ENCODE peak calls at places on chromosomes 7 and 10, in nine cellular contexts. B, D, A, W, R, U, K, C and I are unnamed samples.
A peak's percentile ranks its signal among the peaks of the same experiment; 100 is the strongest.

GRCh38 chr10:114262478-114262877 is 23.4 kb downstream of the VWA2 start:
- DNase-seq in U (no peak), W (no peak), D (no peak), K (no peak), A (no peak), B (no peak), C (no peak), R (no peak), I (no peak)

GRCh38 chr10:13816195-13816926 is 229.6 kb downstream of the PRPF18 start:
- DNase-seq in W (peak; percentile 99), C (no peak), K (no peak), R (no peak), U (peak; percentile 57), A (no peak), D (peak; percentile 79), B (no peak), I (no peak)

GRCh38 chr10:70481831-70482530 is 3.4 kb downstream of the PALD1 start:
- DNase-seq in D (peak; percentile 72), B (no peak), U (no peak), A (no peak), R (no peak), C (no peak), W (peak; percentile 26), K (peak; percentile 67), I (peak; percentile 34)

GRCh38 chr10:95550073-95550672 is 11.0 kb downstream of the SORBS1 start:
- DNase-seq in W (no peak), R (no peak), K (no peak), D (no peak), A (no peak), C (no peak), U (no peak), B (no peak), I (no peak)

GRCh38 chr7:117385340-117386124 is 41.8 kb downstream of the ASZ1 start:
- DNase-seq in U (no peak), A (no peak), D (no peak), C (peak; percentile 24), K (no peak), B (no peak), W (peak; percentile 53), R (no peak), I (no peak)

GRCh38 chr10:5510281-5511072 is 11.1 kb upstream of the CALML5 start:
- DNase-seq in A (no peak), K (no peak), B (no peak), D (no peak), R (no peak), C (no peak), U (no peak), W (peak; percentile 17), I (no peak)

GRCh38 chr7:40680657-40681056 is 545.9 kb downstream of the SUGCT start:
- DNase-seq in A (no peak), K (no peak), D (no peak), U (no peak), C (no peak), R (no peak), W (no peak), B (no peak), I (peak; percentile 36)

GRCh38 chr7:149793261-149793660 is 19.9 kb upstream of the ZNF467 start:
- DNase-seq in C (no peak), B (no peak), A (no peak), R (no peak), U (no peak), K (no peak), D (no peak), W (no peak), I (no peak)

GRCh38 chr10:2121944-2122343 is 384.6 kb upstream of the ADARB2 start:
- DNase-seq in D (no peak), W (no peak), R (no peak), A (no peak), U (no peak), C (no peak), K (no peak), B (no peak), I (no peak)

GRCh38 chr10:109977382-109977806 is 30.4 kb upstream of the ADD3 start:
- DNase-seq in R (no peak), C (no peak), A (no peak), B (no peak), U (no peak), D (no peak), K (no peak), W (no peak), I (peak; percentile 92)

GRCh38 chr10:75499556-75499955 is 68.1 kb downstream of the LRMDA start:
- DNase-seq in R (no peak), U (no peak), C (no peak), A (no peak), K (no peak), W (no peak), B (no peak), D (no peak), I (no peak)

GRCh38 chr10:317219-317868 is 182.1 kb downstream of the ZMYND11 start:
- DNase-seq in A (no peak), K (no peak), R (no peak), B (no peak), C (no peak), D (peak; percentile 27), W (peak; percentile 98), U (no peak), I (no peak)

GRCh38 chr7:44382459-44383300 is 57.3 kb upstream of the CAMK2B start:
- DNase-seq in B (no peak), U (no peak), K (no peak), D (no peak), C (no peak), A (peak; percentile 33), R (no peak), W (peak; percentile 31), I (no peak)

GRCh38 chr7:121137580-121137979 is 149.1 kb downstream of the CPED1 start:
- DNase-seq in W (no peak), B (no peak), K (no peak), C (no peak), U (no peak), A (no peak), D (no peak), R (no peak), I (no peak)

GRCh38 chr10:43387678-43388032 is 16.2 kb downstream of the FXYD4 start:
- DNase-seq in B (no peak), R (no peak), W (no peak), U (no peak), A (no peak), D (no peak), C (no peak), K (no peak), I (no peak)

GRCh38 chr10:43386981-43387677 is 15.7 kb downstream of the FXYD4 start:
- DNase-seq in W (no peak), C (no peak), U (no peak), K (no peak), R (no peak), A (no peak), D (no peak), B (no peak), I (no peak)

GRCh38 chr10:43385412-43386004 is 14.1 kb downstream of the FXYD4 start:
- DNase-seq in R (no peak), C (no peak), U (no peak), W (no peak), B (no peak), A (no peak), K (no peak), D (no peak), I (no peak)

GRCh38 chr10:43384252-43385221 is 13.1 kb downstream of the FXYD4 start:
- DNase-seq in R (no peak), D (no peak), K (no peak), B (no peak), U (no peak), W (no peak), C (no peak), A (no peak), I (no peak)

DNA sequence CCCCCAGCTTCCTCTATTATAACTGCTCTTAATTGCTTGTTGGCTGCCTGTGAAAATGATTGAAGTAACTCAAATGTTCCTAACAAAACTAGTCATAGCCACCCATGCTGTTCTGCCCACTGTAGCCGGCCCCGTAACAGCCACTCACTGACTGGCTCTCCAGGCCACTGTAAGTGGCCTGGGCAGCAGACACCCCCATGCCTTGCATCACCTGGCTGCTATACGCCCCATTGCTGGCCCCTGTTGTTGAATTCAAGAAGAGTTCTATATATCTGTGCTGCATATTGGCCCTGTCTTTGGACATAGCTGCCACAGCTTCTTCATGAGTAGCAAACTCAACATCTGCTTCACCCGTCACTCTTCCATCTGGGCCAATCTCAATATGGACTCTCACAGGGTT is 15.1 kb downstream of the FXYD4 start:
- DNase-seq in K (no peak), W (no peak), B (no peak), A (no peak), R (no peak), D (no peak), U (no peak), C (no peak), I (no peak)
- H3K36me3 ChIP-seq in K (no peaks in the 10 kb centered on the region), W (peaks cover 13% of the 10 kb centered on the region), B (peaks cover 48% of the 10 kb centered on the region), A (peaks cover 46% of the 10 kb centered on the region), R (peaks cover 26% of the 10 kb centered on the region), D (peaks cover 23% of the 10 kb centered on the region), U (peaks cover 37% of the 10 kb centered on the region), C (peaks cover 50% of the 10 kb centered on the region), I (peaks cover 19% of the 10 kb centered on the region)

GRCh38 chr7:112346381-112347060 is 103.7 kb upstream of the IFRD1 start:
- DNase-seq in D (no peak), K (no peak), B (no peak), A (no peak), W (no peak), U (no peak), R (no peak), C (no peak), I (no peak)
- H3K4me1 ChIP-seq in D (no peaks in the 10 kb centered on the region), K (peaks cover 2% of the 10 kb centered on the region), B (no peaks in the 10 kb centered on the region), A (no peaks in the 10 kb centered on the region), W (no peaks in the 10 kb centered on the region), U (no peaks in the 10 kb centered on the region), R (no peaks in the 10 kb centered on the region), C (no peaks in the 10 kb centered on the region), I (no peaks in the 10 kb centered on the region)

GRCh38 chr10:77989081-77989724 is 40.1 kb downstream of the POLR3A start:
- DNase-seq in C (no peak), A (peak; percentile 66), R (no peak), B (no peak), U (peak; percentile 45), K (no peak), D (peak; percentile 51), W (no peak), I (no peak)
- H3K36me3 ChIP-seq in C (peaks cover 45% of the 10 kb centered on the region), A (peaks cover 45% of the 10 kb centered on the region), R (peaks cover 37% of the 10 kb centered on the region), B (peaks cover 73% of the 10 kb centered on the region), U (peaks cover 56% of the 10 kb centered on the region), K (no peaks in the 10 kb centered on the region), D (peaks cover 64% of the 10 kb centered on the region), W (peaks cover 23% of the 10 kb centered on the region), I (peaks cover 5% of the 10 kb centered on the region)

DNA sequence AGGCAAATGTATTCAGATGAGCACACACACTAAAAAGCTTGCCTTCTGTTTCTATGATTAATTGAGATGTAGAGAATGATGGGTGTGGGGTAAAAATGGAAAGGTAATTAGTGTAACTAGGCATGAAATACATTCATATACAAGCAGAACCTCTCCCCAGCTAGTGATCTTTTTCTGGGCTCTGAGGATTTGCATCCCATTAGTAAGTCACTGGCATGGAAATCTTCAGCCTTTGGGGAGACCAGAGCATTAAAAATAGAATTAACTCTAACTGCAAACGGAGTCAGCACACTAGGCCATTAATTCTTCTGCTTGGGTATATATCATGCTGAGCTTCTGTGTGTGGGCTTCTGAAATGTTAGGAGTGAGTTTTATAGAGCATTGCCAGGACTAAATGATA is 128.9 kb downstream of the HDAC9 start:
- DNase-seq in W (no peak), K (no peak), C (no peak), B (no peak), U (no peak), D (no peak), R (no peak), A (no peak), I (no peak)
- H3K4me1 ChIP-seq in W (no peaks in the 10 kb centered on the region), K (no peaks in the 10 kb centered on the region), C (no peaks in the 10 kb centered on the region), B (no peaks in the 10 kb centered on the region), U (no peaks in the 10 kb centered on the region), D (no peaks in the 10 kb centered on the region), R (no peaks in the 10 kb centered on the region), A (peaks cover 5% of the 10 kb centered on the region), I (no peaks in the 10 kb centered on the region)

GRCh38 chr7:130368347-130368746 is 11.9 kb upstream of the CPA1 start:
- DNase-seq in R (no peak), U (no peak), B (no peak), C (no peak), W (no peak), A (no peak), D (no peak), K (no peak), I (no peak)
- H3K36me3 ChIP-seq in R (no peaks in the 10 kb centered on the region), U (no peaks in the 10 kb centered on the region), B (no peaks in the 10 kb centered on the region), C (no peaks in the 10 kb centered on the region), W (no peaks in the 10 kb centered on the region), A (no peaks in the 10 kb centered on the region), D (no peaks in the 10 kb centered on the region), K (no peaks in the 10 kb centered on the region), I (peaks cover 2% of the 10 kb centered on the region)